ENCODE peak calls at places on chromosomes 3 and 15, in five cellular contexts. A is breast epithelium, O is adrenal gland, Z is gastrocnemius medialis, G is tibial artery. L is an unnamed sample. For H3K36me3 and H3K4me1, the result is how much of the 10 kb centered on the place peaks cover.

GRCh38 chr15:62854420-62855084 is 188.0 kb upstream of the TPM1 start:
- DNase-seq in A (no peak), O (no peak), Z (no peak), G (no peak), L (no peak)

GRCh38 chr3:197858598-197858997 is 67.5 kb downstream of the LRCH3 start:
- DNase-seq in A (no peak), O (no peak), Z (no peak), G (no peak), L (no peak)

GRCh38 chr3:64827391-64827790 is 139.6 kb upstream of the ADAMTS9 start:
- DNase-seq in A (no peak), O (no peak), Z (no peak), G (no peak), L (no peak)

GRCh38 chr3:8727793-8728517 is 5.6 kb upstream of the CAV3 start:
- DNase-seq in A (no peak), O (no peak), Z (no peak), G (no peak), L (no peak)

GRCh38 chr3:169668081-169668956 is 4.8 kb upstream of the MECOM start:
- DNase-seq in A (no peak), O (no peak), Z (no peak), G (no peak), L (peak)

GRCh38 chr3:14358426-14359211 is 43.8 kb upstream of the SLC6A6 start:
- DNase-seq in A (peak), O (no peak), Z (no peak), G (peak), L (no peak)

GRCh38 chr15:50996641-50997040 is 88.2 kb downstream of the AP4E1 start:
- DNase-seq in A (no peak), O (no peak), Z (no peak), G (no peak), L (no peak)

GRCh38 chr3:148600902-148601765 is 96.6 kb upstream of the AGTR1 start:
- DNase-seq in A (no peak), O (no peak), Z (no peak), G (no peak), L (no peak)

GRCh38 chr15:69493406-69493805 is 40.8 kb downstream of the RPLP1 start:
- DNase-seq in A (no peak), O (no peak), Z (no peak), G (no peak), L (no peak)

GRCh38 chr3:185558395-185558794 is 6.0 kb upstream of the LIPH start:
- DNase-seq in A (peak), O (no peak), Z (no peak), G (no peak), L (peak)

GRCh38 chr3:28935141-28935540 is 345.7 kb upstream of the RBMS3 start:
- DNase-seq in A (no peak), O (no peak), Z (no peak), G (no peak), L (no peak)

GRCh38 chr15:68463444-68463843 is 31.5 kb upstream of the ITGA11 start:
- DNase-seq in A (no peak), O (no peak), Z (no peak), G (no peak), L (no peak)

GRCh38 chr3:134367412-134367811 is 6.8 kb downstream of the AMOTL2 start:
- DNase-seq in A (no peak), O (no peak), Z (peak), G (no peak), L (no peak)

GRCh38 chr15:88707766-88708165 is 69.0 kb downstream of the ISG20 start:
- DNase-seq in A (no peak), O (no peak), Z (no peak), G (no peak), L (no peak)

GRCh38 chr3:184639351-184639750 is 72.5 kb downstream of the MAGEF1 start:
- DNase-seq in A (no peak), O (no peak), Z (no peak), G (no peak), L (no peak)

GRCh38 chr3:89049119-89049518 is 58.3 kb upstream of the EPHA3 start:
- DNase-seq in A (no peak), O (no peak), Z (no peak), G (no peak), L (no peak)

GRCh38 chr3:70531063-70531657 is 218.7 kb upstream of the MDFIC2 start:
- DNase-seq in A (no peak), O (no peak), Z (no peak), G (no peak), L (no peak)

GRCh38 chr3:104460477-104461406 is 906.0 kb upstream of the ALCAM start:
- DNase-seq in A (no peak), O (no peak), Z (no peak), G (no peak), L (no peak)

GRCh38 chr3:32719335-32719734 is 34.3 kb downstream of the CNOT10 start:
- DNase-seq in A (no peak), O (no peak), Z (no peak), G (no peak), L (no peak)

GRCh38 chr3:32725721-32726120 is 40.7 kb downstream of the CNOT10 start:
- DNase-seq in A (no peak), O (no peak), Z (no peak), G (no peak), L (no peak)

GRCh38 chr3:32719931-32720330 is 34.9 kb downstream of the CNOT10 start:
- DNase-seq in A (no peak), O (no peak), Z (no peak), G (no peak), L (no peak)
- H3K36me3 ChIP-seq in A (under half), O (under half), Z (under half), G (half or more), L (half or more)

GRCh38 chr3:118863731-118864322 is 170.8 kb downstream of the IGSF11 start:
- DNase-seq in A (no peak), O (no peak), Z (no peak), G (no peak), L (no peak)
- TF ChIP-seq CTCF in A (no peak), O (peak), Z (no peak), G (no peak), L (no peak)

DNA sequence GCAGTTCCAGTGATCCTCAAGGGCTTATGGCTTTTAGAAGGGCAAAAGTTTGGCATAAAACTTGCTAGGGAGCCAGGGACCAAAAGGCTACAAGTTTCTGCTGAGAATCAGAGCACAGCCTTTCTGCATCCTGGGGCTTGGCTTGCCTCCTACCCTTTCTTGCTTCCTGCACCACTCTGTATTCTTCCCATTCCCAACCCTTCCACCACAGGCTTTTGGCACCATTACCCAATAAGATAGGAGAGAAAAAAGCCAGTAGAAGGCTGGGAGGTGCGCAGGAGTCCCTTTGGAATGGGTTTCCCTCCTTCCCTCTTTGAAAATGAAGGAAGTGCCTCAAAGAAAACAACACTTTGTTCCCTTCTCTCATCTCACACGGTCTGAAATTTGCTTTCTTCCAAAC is 268.6 kb downstream of the PDCD6IP start:
- DNase-seq in A (no peak), O (no peak), Z (no peak), G (no peak), L (no peak)
- H3K4me1 ChIP-seq in A (under half), O (under half), Z (under half), G (under half), L (under half)

GRCh38 chr3:161508852-161509477 is 12.4 kb downstream of the OTOL1 start:
- DNase-seq in A (no peak), O (no peak), Z (no peak), G (no peak), L (no peak)

DNA sequence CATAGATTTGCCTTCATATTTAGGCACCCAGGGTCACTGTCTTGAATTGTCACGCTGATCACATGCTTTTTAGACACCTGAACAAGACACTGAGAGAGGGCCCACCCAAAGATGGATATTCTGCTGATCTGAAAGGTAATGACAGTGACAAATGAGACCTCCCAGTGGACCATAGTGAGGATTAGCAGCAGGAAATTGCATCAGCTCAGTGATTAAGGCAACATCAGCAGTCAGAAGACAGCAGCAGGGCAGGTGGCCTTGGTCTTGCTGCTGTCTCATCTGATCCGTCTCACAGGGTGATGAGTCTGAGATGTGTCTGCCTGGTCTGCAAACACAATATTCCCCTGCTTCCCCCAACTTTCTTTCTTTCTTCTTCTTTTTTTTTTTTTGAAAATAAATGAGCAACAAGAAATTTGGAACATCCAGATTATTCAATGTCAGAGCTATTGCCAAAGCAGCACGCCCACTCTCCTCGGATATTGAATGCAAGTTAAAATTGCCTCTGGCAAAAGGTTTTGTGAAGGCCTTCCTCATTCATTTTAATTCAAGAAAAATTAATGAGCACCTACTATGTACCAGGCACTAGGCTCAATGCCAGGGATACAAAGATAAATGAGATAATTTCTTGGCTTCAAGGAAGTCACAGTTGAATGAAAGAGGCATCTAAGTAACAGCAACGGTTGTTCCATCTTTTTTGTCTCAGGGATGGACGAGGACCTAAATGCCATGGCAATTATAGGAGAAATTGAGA is 14.1 kb downstream of the OTOL1 start:
- DNase-seq in A (no peak), O (peak), Z (no peak), G (no peak), L (no peak)
- H3K36me3 ChIP-seq in A (under half), O (under half), Z (under half), G (under half), L (under half)

GRCh38 chr15:56869573-56869972 is 48.9 kb upstream of the TCF12 start:
- DNase-seq in A (no peak), O (peak), Z (no peak), G (peak), L (no peak)
- TF ChIP-seq CTCF in A (peak), O (peak), Z (peak), G (peak), L (peak)

DNA sequence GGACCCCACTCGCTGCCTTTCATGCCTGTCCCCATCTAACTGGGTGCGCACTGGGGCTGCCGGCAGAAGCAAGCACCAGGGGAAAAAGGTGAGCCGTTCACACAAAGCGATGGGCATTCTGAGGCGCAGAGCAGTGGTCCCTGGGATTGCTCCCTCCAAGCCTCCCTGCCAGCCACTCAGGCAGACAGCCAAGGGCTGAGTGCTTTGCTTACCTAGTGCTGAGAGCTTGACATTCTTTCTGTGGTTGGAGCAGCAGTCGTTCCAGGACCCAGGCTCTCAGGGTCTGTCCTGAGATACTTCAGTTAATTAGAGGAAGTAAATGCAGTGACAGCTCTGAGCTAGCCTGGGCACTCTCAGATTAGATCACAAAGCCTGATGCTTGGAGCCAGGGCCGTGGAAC is 5.7 kb downstream of the ESYT3 start:
- DNase-seq in A (no peak), O (no peak), Z (no peak), G (no peak), L (peak)
- H3K4me1 ChIP-seq in A (under half), O (under half), Z (under half), G (under half), L (under half)

GRCh38 chr15:74225928-74226327 is 10.2 kb upstream of the CCDC33 start:
- DNase-seq in A (no peak), O (no peak), Z (no peak), G (no peak), L (no peak)
- H3K36me3 ChIP-seq in A (under half), O (under half), Z (under half), G (under half), L (under half)

DNA sequence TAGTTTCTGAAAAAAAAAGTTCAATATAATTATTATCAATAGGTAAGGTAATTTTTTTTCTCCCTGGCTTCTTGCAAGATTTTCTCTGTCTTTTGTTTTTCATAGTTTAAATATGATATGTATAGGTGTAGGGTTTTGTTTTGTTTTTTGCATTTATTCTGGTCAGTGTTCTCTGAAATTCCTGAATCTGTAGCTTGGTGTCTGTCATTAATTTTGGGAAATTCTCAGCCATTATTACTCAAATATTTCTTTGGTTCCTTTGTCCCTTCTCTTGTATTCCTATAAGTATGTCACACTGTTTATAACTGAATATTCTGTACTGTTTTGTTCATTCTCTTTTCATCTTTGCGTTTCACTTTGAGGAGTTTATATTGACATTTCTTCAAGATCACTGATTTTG is 22.1 kb downstream of the IQCH start:
- DNase-seq in A (no peak), O (no peak), Z (no peak), G (no peak), L (no peak)
- TF ChIP-seq CTCF in A (no peak), O (no peak), Z (no peak), G (no peak), L (no peak)

L was measured in left lung.